ENCODE peak calls at places on chromosomes 12 and 14, in nine cellular contexts. T, M, P, N, S, C, Q, J and R are unnamed samples. For H3K36me3 and H3K4me1, the result is how much of the 10 kb centered on the place peaks cover.

GRCh38 chr14:63867926-63868921 is 15.4 kb downstream of the SYNE2 start:
- DNase-seq in T (no peak), M (no peak), P (no peak), N (no peak), S (no peak), C (no peak), Q (no peak), J (no peak), R (no peak)

GRCh38 chr14:95545769-95546168 is 10.9 kb downstream of the GLRX5 start:
- DNase-seq in T (no peak), M (no peak), P (no peak), N (no peak), S (no peak), C (no peak), Q (no peak), J (no peak), R (no peak)

GRCh38 chr12:117093918-117094630 is 5.1 kb downstream of the TESC start:
- DNase-seq in T (peak), M (no peak), P (no peak), N (no peak), S (no peak), C (no peak), Q (no peak), J (no peak), R (no peak)

GRCh38 chr12:94795520-94795919 is 145.2 kb upstream of the TMCC3 start:
- DNase-seq in T (no peak), M (no peak), P (peak), N (no peak), S (no peak), C (no peak), Q (no peak), J (no peak), R (no peak)

GRCh38 chr12:50390284-50390683 is 6.1 kb downstream of the FAM186A start:
- DNase-seq in T (no peak), M (no peak), P (no peak), N (no peak), S (no peak), C (no peak), Q (no peak), J (peak), R (no peak)

GRCh38 chr12:121331268-121331667 is 20.9 kb downstream of the ANAPC5 start:
- DNase-seq in T (no peak), M (no peak), P (no peak), N (no peak), S (no peak), C (no peak), Q (no peak), J (no peak), R (no peak)

GRCh38 chr12:81800298-81801148 is 41.4 kb upstream of the PPFIA2 start:
- DNase-seq in T (no peak), M (no peak), P (no peak), N (no peak), S (no peak), C (no peak), Q (no peak), J (no peak), R (no peak)

GRCh38 chr12:51845451-51845850 is 3.1 kb downstream of the FIGNL2 start:
- DNase-seq in T (no peak), M (no peak), P (no peak), N (no peak), S (peak), C (no peak), Q (no peak), J (peak), R (no peak)

GRCh38 chr12:57111046-57111698 is at the start of gene STAT6:
- DNase-seq in T (peak), M (peak), P (peak), N (peak), S (no peak), C (peak), Q (peak), J (peak), R (peak)

GRCh38 chr12:46559311-46559710 is 186.7 kb upstream of the SLC38A2 start:
- DNase-seq in T (no peak), M (no peak), P (no peak), N (no peak), S (no peak), C (no peak), Q (no peak), J (no peak), R (no peak)

GRCh38 chr12:46560874-46561273 is 188.3 kb upstream of the SLC38A2 start:
- DNase-seq in T (no peak), M (no peak), P (no peak), N (no peak), S (no peak), C (no peak), Q (no peak), J (no peak), R (no peak)

GRCh38 chr12:46560078-46560477 is 187.5 kb upstream of the SLC38A2 start:
- DNase-seq in T (no peak), M (no peak), P (no peak), N (no peak), S (no peak), C (no peak), Q (no peak), J (peak), R (no peak)

GRCh38 chr12:46558696-46559095 is 186.1 kb upstream of the SLC38A2 start:
- DNase-seq in T (no peak), M (no peak), P (no peak), N (no peak), S (no peak), C (no peak), Q (no peak), J (no peak), R (no peak)

DNA sequence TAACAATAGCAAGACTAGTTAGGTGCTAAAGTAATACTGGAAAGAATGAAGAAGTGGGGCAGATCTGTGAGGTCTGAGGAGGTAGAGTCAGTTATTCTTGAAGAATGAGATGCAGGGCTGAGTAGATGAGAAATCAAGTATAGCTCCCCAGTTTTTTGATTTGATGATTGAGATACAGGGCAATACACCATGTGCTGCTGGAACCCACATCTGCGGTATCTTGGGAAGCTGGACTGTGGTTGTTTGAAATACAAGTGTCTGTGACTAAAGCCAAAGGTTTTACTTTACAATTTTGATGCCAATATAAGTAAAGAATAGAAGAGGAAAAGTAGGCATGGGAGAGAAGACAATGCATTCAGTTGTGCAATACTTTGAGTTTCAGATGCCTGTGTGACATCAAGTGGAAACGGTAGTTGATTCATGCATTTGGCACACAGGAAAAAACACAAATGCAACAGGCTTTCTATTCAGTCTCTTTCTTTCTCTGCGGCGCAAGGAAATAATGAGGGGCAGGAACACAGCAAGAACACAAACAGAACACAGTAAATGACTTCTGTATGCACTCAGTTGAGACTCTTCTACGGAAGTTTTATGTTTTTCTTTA is 190.2 kb upstream of the SLC38A2 start:
- DNase-seq in T (no peak), M (no peak), P (no peak), N (no peak), S (no peak), C (no peak), Q (no peak), J (peak), R (no peak)
- TF ChIP-seq EP300 in T (no peak), M (peak), P (no peak), N (no peak), S (no peak), C (no peak), Q (no peak), J (no peak), R (no peak)

GRCh38 chr12:49013403-49013802 is 5.2 kb downstream of the PRKAG1 start:
- DNase-seq in T (no peak), M (no peak), P (no peak), N (no peak), S (no peak), C (no peak), Q (no peak), J (no peak), R (no peak)

GRCh38 chr12:49012739-49013138 is 5.8 kb downstream of the PRKAG1 start:
- DNase-seq in T (no peak), M (no peak), P (no peak), N (no peak), S (no peak), C (no peak), Q (no peak), J (no peak), R (no peak)

GRCh38 chr12:49008943-49009342 is 9.6 kb downstream of the PRKAG1 start:
- DNase-seq in T (no peak), M (no peak), P (no peak), N (no peak), S (no peak), C (no peak), Q (no peak), J (no peak), R (no peak)

GRCh38 chr12:49014547-49014946 is 4.0 kb downstream of the PRKAG1 start:
- DNase-seq in T (no peak), M (no peak), P (no peak), N (no peak), S (no peak), C (no peak), Q (no peak), J (no peak), R (no peak)

GRCh38 chr12:49010092-49010668 is 8.4 kb downstream of the PRKAG1 start:
- DNase-seq in T (no peak), M (no peak), P (no peak), N (no peak), S (no peak), C (no peak), Q (no peak), J (no peak), R (no peak)
- H3K36me3 ChIP-seq in T (under half), M (half or more), P (under half), N (half or more), S (under half), C (under half), Q (under half), J (under half), R (under half)

GRCh38 chr14:103629503-103630121 is 601 bp downstream of the KLC1 start:
- DNase-seq in T (peak), M (no peak), P (peak), N (no peak), S (peak), C (peak), Q (peak), J (no peak), R (peak)
- H3K4me1 ChIP-seq in T (under half), M (half or more), P (under half), N (half or more), S (under half), C (half or more), Q (half or more), J (under half), R (under half)

DNA sequence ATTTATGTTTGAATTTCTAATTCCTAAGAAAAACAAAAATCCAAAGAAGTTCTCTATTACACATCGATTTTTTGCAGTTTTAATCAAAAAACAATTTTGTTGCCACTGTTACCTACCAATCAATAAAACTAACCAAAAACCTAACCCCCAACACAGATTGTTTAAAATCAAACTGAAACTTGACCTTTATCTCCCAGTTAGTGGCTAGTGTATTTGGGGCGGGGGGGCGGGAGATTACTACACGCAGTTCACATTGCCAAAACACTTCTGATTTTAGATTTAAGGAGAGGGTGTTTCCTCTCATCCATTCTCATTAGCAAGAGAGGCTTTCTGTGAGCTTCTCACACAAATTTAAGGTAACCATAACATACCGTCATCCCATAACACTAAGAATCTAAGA is 6.4 kb downstream of the CDC42BPB start:
- DNase-seq in T (no peak), M (no peak), P (no peak), N (no peak), S (no peak), C (no peak), Q (no peak), J (no peak), R (no peak)
- TF ChIP-seq EP300 in T (no peak), M (no peak), P (no peak), N (no peak), S (no peak), C (no peak), Q (no peak), J (no peak), R (no peak)

GRCh38 chr14:73719791-73720190 is 5.6 kb upstream of the PNMA1 start:
- DNase-seq in T (no peak), M (no peak), P (no peak), N (no peak), S (peak), C (no peak), Q (no peak), J (no peak), R (no peak)
- H3K36me3 ChIP-seq in T (under half), M (half or more), P (under half), N (half or more), S (under half), C (under half), Q (half or more), J (half or more), R (under half)

GRCh38 chr14:52061380-52061779 is 7.5 kb downstream of the NID2 start:
- DNase-seq in T (peak), M (no peak), P (no peak), N (peak), S (no peak), C (no peak), Q (no peak), J (no peak), R (no peak)
- H3K4me1 ChIP-seq in T (under half), M (half or more), P (under half), N (half or more), S (under half), C (under half), Q (under half), J (under half), R (under half)